ENCODE peak calls at places on chromosomes 6 and 20, in nine cellular contexts. M is A673, G is hepatocyte, P is body of pancreas, A is mammary epithelial cell, Z is heart left ventricle, W is kidney, J is thoracic aorta, F is DND-41. O is an unnamed sample. For H3K4me1, the result is how much of the 10 kb centered on the place peaks cover.

GRCh38 chr6:157066781-157067491 is 256.4 kb downstream of the TMEM242 start:
- DNase-seq in G (no peak), W (no peak), J (no peak), F (no peak), A (no peak), Z (no peak), M (no peak), P (no peak), O (no peak)

GRCh38 chr6:71977860-71978259 is 91.5 kb downstream of the RIMS1 start:
- DNase-seq in J (no peak), G (no peak), M (peak), P (no peak), A (no peak), F (no peak), W (no peak), Z (no peak), O (no peak)

GRCh38 chr20:41050361-41051019 is 21.9 kb downstream of the TOP1 start:
- DNase-seq in M (no peak), G (no peak), W (no peak), Z (no peak), J (no peak), F (no peak), A (no peak), P (no peak), O (no peak)

GRCh38 chr20:7716286-7716972 is 223.8 kb downstream of the HAO1 start:
- DNase-seq in M (no peak), Z (no peak), P (no peak), A (no peak), W (no peak), G (no peak), F (no peak), J (no peak), O (no peak)

GRCh38 chr6:51450958-51451357 is 632.3 kb downstream of the TFAP2B start:
- DNase-seq in Z (no peak), P (no peak), J (no peak), M (no peak), W (no peak), G (no peak), A (no peak), F (no peak), O (no peak)

GRCh38 chr6:58113960-58114359 is 796.5 kb downstream of the PRIM2 start:
- DNase-seq in G (no peak), A (no peak), M (peak), Z (no peak), W (no peak), P (no peak), J (no peak), F (no peak), O (no peak)

GRCh38 chr6:34679552-34680255 is 16.9 kb downstream of the ILRUN start:
- DNase-seq in A (no peak), M (peak), P (no peak), Z (no peak), F (no peak), J (no peak), W (no peak), G (no peak), O (no peak)

GRCh38 chr6:81979329-81979728 is 226.8 kb upstream of the TENT5A start:
- DNase-seq in Z (no peak), P (no peak), F (no peak), M (no peak), A (no peak), W (no peak), J (no peak), G (no peak), O (no peak)

GRCh38 chr6:119322715-119323350 is 26.7 kb downstream of the MAN1A1 start:
- DNase-seq in J (no peak), Z (no peak), W (no peak), G (no peak), M (no peak), P (no peak), A (no peak), F (peak), O (peak)

GRCh38 chr6:95578106-95578410 is 723 bp downstream of the MANEA start:
- DNase-seq in G (no peak), Z (no peak), M (no peak), W (no peak), P (no peak), A (peak), J (no peak), F (no peak), O (no peak)

GRCh38 chr6:140380371-140381218 is 1006.1 kb upstream of the CITED2 start:
- DNase-seq in F (no peak), P (no peak), J (no peak), A (peak), Z (no peak), M (no peak), W (no peak), G (no peak), O (no peak)

GRCh38 chr6:31621320-31621939 is 915 bp downstream of the PRRC2A start:
- DNase-seq in M (no peak), W (no peak), Z (no peak), F (no peak), P (no peak), J (no peak), A (no peak), G (no peak), O (no peak)

GRCh38 chr20:25050082-25050481 is 7.9 kb downstream of the ACSS1 start:
- DNase-seq in J (no peak), G (no peak), W (peak), M (no peak), A (no peak), F (no peak), P (no peak), Z (peak), O (no peak)

GRCh38 chr20:45229264-45230056 is 8.3 kb downstream of the SEMG2 start:
- DNase-seq in M (peak), J (no peak), G (peak), W (no peak), F (peak), Z (no peak), A (peak), P (peak), O (peak)

GRCh38 chr6:53244958-53245357 is 96.3 kb upstream of the GCM1 start:
- DNase-seq in W (no peak), M (no peak), F (peak), J (no peak), P (no peak), A (no peak), Z (no peak), G (no peak), O (no peak)

GRCh38 chr6:42692151-42692911 is 30.1 kb downstream of the PRPH2 start:
- DNase-seq in Z (no peak), M (no peak), A (peak), G (no peak), W (no peak), P (no peak), F (no peak), J (no peak), O (no peak)

DNA sequence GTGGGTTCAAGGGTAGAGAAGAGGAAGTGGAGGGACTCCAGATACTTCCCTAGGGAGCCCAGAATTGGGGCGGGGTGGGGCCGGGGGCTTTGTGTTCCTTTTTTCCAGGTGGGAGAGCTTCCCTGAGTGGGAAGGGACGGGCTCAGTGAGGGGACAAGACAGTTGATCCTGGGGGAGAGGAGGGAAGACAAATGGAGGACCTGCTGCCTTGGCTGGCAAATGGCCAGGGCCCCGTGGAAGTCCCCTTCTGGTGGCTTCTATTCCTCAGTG is 2.6 kb downstream of the CTSZ start:
- DNase-seq in P (no peak), F (no peak), M (no peak), W (peak), J (no peak), G (no peak), A (no peak), Z (peak), O (peak)
- H3K27ac ChIP-seq in P (peak), F (no peak), M (no peak), W (no peak), J (no peak), G (no peak), A (no peak), Z (no peak), O (no peak)

GRCh38 chr6:7242835-7243187 is 70.2 kb downstream of the SSR1 start:
- DNase-seq in F (no peak), Z (no peak), A (no peak), M (no peak), P (no peak), G (no peak), W (no peak), J (no peak), O (no peak)
- H3K4me1 ChIP-seq in F (under half), Z (under half), A (under half), M (under half), P (half or more), G (under half), W (under half), J (under half), O (under half)

GRCh38 chr6:29633532-29633901 is 534 bp upstream of the GABBR1 start:
- DNase-seq in G (peak), J (no peak), M (peak), A (no peak), Z (no peak), F (no peak), P (no peak), W (no peak), O (no peak)
- H3K27ac ChIP-seq in G (peak), J (peak), M (peak), A (no peak), Z (peak), F (no peak), P (no peak), W (no peak), O (no peak)

DNA sequence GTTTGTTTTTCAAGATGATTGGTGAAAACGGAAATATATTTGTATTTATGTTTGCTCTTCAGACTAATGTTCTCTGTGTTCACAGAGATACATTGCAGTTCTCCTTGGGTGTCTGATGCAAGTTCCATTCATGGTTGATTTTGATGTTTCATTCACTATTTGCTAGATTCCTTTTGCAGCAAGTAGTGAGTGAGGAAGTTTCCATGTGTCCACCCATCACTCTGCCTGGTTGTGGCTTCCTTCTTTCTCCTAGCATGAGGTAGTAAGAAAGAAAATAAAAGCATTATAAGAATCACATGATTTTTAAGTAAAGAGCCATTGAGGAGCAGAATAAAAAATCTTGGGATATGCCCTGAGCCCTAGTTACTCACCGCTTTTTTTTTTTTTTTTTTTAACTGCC is 8.6 kb downstream of the SASH1 start:
- DNase-seq in F (no peak), J (no peak), W (no peak), M (no peak), G (no peak), P (no peak), Z (no peak), A (no peak), O (no peak)
- H3K4me1 ChIP-seq in F (under half), J (under half), W (under half), M (under half), G (under half), P (under half), Z (under half), A (under half), O (under half)

DNA sequence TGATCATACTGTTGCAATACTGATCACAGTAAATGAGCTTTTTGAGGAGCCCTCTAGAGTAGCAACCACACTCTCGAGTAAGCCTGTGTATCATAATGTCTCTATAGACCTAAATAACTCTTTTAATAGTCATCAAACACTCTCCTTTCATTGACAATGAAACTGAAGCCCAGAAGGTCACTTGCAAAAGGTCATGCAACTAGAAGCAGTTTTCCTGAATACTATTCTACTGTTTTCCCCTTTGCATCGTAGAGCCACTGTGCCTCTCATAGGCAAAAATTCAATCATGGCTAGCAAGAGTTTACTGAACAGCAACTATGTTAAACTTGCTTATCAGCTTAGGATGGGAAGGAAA is 105.3 kb downstream of the HIVEP2 start:
- DNase-seq in J (no peak), G (no peak), W (no peak), M (no peak), P (no peak), F (no peak), A (no peak), Z (no peak), O (no peak)
- H3K27ac ChIP-seq in J (no peak), G (peak), W (no peak), M (no peak), P (peak), F (no peak), A (peak), Z (no peak), O (no peak)

GRCh38 chr6:2794171-2794730 is 29.1 kb downstream of the WRNIP1 start:
- DNase-seq in M (no peak), F (no peak), Z (no peak), P (no peak), A (peak), G (no peak), J (no peak), W (no peak), O (no peak)
- H3K4me1 ChIP-seq in M (under half), F (under half), Z (under half), P (half or more), A (under half), G (under half), J (under half), W (under half), O (under half)

GRCh38 chr20:3046677-3047462 is 1.0 kb downstream of the MRPS26 start:
- DNase-seq in W (no peak), M (no peak), G (no peak), J (no peak), Z (no peak), A (peak), P (peak), F (peak), O (no peak)
- H3K27ac ChIP-seq in W (peak), M (peak), G (peak), J (no peak), Z (peak), A (no peak), P (peak), F (peak), O (peak)

DNA sequence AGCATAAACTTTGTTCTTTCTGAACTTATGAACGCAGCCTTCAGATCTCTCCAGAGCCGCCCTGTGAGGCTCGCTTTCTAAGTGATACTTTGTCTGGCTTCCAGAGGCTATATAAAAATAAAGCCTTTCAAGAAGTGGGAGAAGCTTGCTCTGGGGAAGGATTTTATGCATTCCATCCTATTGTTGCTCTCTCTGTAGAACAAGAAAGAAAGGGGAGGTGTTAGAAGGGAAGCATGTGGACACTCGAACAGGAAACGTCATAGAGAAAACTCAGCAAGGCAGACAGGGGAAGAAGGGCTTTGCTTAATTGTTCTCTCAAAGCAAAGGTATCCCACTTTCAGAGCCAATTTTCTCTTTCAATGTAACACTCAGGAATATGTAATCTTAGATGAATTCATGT is 76.9 kb downstream of the TBX18 start:
- DNase-seq in W (no peak), J (no peak), Z (no peak), M (no peak), A (no peak), P (no peak), G (no peak), F (no peak), O (no peak)
- H3K4me1 ChIP-seq in W (under half), J (under half), Z (under half), M (under half), A (under half), P (under half), G (under half), F (under half), O (under half)